ENCODE peak calls at places on chromosome 9, in five cellular contexts. C is CD14-positive monocyte, Y is keratinocyte, U is activated T-cell treated with anti-CD3 and anti-CD28 coated beads for 1 hour, S is HuH-7. W is an unnamed sample.
A peak's percentile ranks its signal among the peaks of the same experiment; 100 is the strongest.

GRCh38 chr9:37061763-37062162 is 27.7 kb upstream of the PAX5 start:
- DNase-seq in C (peak; percentile 62), Y (no peak), U (no peak), S (no peak), W (peak; percentile 27)

GRCh38 chr9:129626079-129626943 is at the start of gene NTMT1:
- DNase-seq in C (peak; percentile 91), Y (no peak), U (peak; percentile 89), S (peak; percentile 93), W (peak; percentile 87)

GRCh38 chr9:122216138-122216797 is 12.5 kb downstream of the LHX6 start:
- DNase-seq in C (no peak), Y (no peak), U (no peak), S (no peak), W (no peak)

GRCh38 chr9:117387422-117387821 is 27.4 kb downstream of the ASTN2 start:
- DNase-seq in C (no peak), Y (no peak), U (no peak), S (no peak), W (no peak)

GRCh38 chr9:7234144-7234543 is 476.4 kb downstream of the KDM4C start:
- DNase-seq in C (no peak), Y (no peak), U (no peak), S (peak; percentile 10), W (peak; percentile 42)

GRCh38 chr9:70392189-70392588 is 22.3 kb downstream of the KLF9 start:
- DNase-seq in C (no peak), Y (no peak), U (no peak), S (no peak), W (no peak)

GRCh38 chr9:99011161-99011709 is 67.5 kb downstream of the COL15A1 start:
- DNase-seq in C (no peak), Y (no peak), U (no peak), S (no peak), W (peak; percentile 41)

GRCh38 chr9:134304712-134305111 is 21.5 kb upstream of the RXRA start:
- DNase-seq in C (peak; percentile 9), Y (no peak), U (no peak), S (no peak), W (no peak)

GRCh38 chr9:114972510-114972909 is 42.1 kb upstream of the TNFSF8 start:
- DNase-seq in C (no peak), Y (no peak), U (no peak), S (no peak), W (no peak)

GRCh38 chr9:89941875-89942274 is 337.1 kb downstream of the GADD45G start:
- DNase-seq in C (no peak), Y (peak; percentile 23), U (no peak), S (no peak), W (peak; percentile 94)

GRCh38 chr9:109182940-109183798 is 16.1 kb upstream of the FRRS1L start:
- DNase-seq in C (no peak), Y (no peak), U (no peak), S (peak; percentile 73), W (peak; percentile 25)

GRCh38 chr9:109331353-109331752 is 10.5 kb upstream of the EPB41L4B start:
- DNase-seq in C (no peak), Y (no peak), U (no peak), S (no peak), W (peak; percentile 11)